ENCODE peak calls at places on chromosomes 11 and 22, in five cellular contexts. Z is AG10803, E is AG04449, F is fibroblast of mammary gland, Q is Caco-2. H is an unnamed sample.

GRCh38 chr22:32802291-32802826 is 854 bp downstream of the TIMP3 start:
- DNase-seq in F (peak), E (no peak), Z (no peak), Q (no peak), H (no peak)

GRCh38 chr11:77002776-77003175 is 31.4 kb upstream of the B3GNT6 start:
- DNase-seq in E (no peak), F (no peak), Z (no peak), Q (no peak), H (no peak)

GRCh38 chr11:99952816-99953215 is 734.3 kb upstream of the ARHGAP42 start:
- DNase-seq in E (no peak), Z (no peak), F (peak), Q (no peak), H (no peak)

GRCh38 chr22:37138879-37139561 is 10.7 kb downstream of the IL2RB start:
- DNase-seq in Z (no peak), Q (no peak), F (no peak), E (no peak), H (no peak)

GRCh38 chr22:24208012-24208749 is 26.9 kb downstream of the SUSD2 start:
- DNase-seq in F (peak), E (peak), Q (peak), Z (peak), H (peak)

GRCh38 chr11:80083561-80083960 is 642.7 kb upstream of the TENM4 start:
- DNase-seq in E (no peak), Q (no peak), F (no peak), Z (no peak), H (no peak)

GRCh38 chr11:66363805-66364535 is 7.6 kb downstream of the SLC29A2 start:
- DNase-seq in Z (no peak), E (no peak), F (peak), Q (peak), H (no peak)

GRCh38 chr22:35307892-35308291 is 8.2 kb downstream of the TOM1 start:
- DNase-seq in F (no peak), Q (no peak), Z (no peak), E (no peak), H (no peak)

GRCh38 chr11:11464555-11464954 is 111.5 kb upstream of the CSNK2A3 start:
- DNase-seq in Q (no peak), Z (no peak), E (no peak), F (peak), H (no peak)

GRCh38 chr11:131815631-131816030 is 445.2 kb downstream of the NTM start:
- DNase-seq in Q (no peak), F (no peak), E (no peak), Z (no peak), H (no peak)

GRCh38 chr11:75275581-75275980 is 35.0 kb downstream of the TPBGL start:
- DNase-seq in Q (no peak), E (no peak), Z (no peak), F (no peak), H (no peak)

GRCh38 chr11:121887564-121887963 is 228.5 kb downstream of the BLID start:
- DNase-seq in Q (no peak), Z (no peak), F (no peak), E (no peak), H (no peak)

GRCh38 chr11:121884601-121885000 is 231.4 kb downstream of the BLID start:
- DNase-seq in F (no peak), Z (no peak), E (no peak), Q (no peak), H (no peak)

GRCh38 chr11:121886005-121886739 is 229.8 kb downstream of the BLID start:
- DNase-seq in Q (no peak), Z (peak), F (peak), E (no peak), H (no peak)

GRCh38 chr11:121886956-121887355 is 229.1 kb downstream of the BLID start:
- DNase-seq in E (no peak), Q (no peak), F (no peak), Z (no peak), H (no peak)

DNA sequence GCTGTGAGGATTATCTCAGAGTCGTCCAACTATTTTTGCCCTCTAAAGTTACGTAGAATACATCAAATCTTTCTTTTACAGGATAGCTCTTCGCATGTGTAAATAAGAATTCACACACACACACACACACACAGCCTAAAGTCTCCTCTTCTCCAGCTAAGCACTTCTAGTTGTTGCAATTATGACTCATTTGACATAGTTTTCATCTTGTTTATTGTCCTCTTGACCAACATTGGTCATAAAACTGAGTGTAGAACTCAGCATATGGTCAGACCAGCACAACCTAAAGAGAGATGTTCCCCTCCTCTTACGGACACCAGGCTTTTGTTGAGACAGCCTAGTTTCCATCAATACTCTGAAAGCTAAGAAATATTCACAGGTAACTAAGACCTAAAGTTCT is 234.2 kb downstream of the BLID start:
- DNase-seq in Q (no peak), E (peak), F (peak), Z (peak), H (no peak)
- TF ChIP-seq CTCF in Q (no peak), E (no peak), F (no peak), Z (no peak), H (no peak)

GRCh38 chr11:44732564-44732963 is 5.8 kb downstream of the TSPAN18 start:
- DNase-seq in Q (no peak), E (no peak), F (no peak), Z (no peak), H (no peak)
- TF ChIP-seq CTCF in Q (no peak), E (no peak), F (no peak), Z (no peak), H (no peak)

DNA sequence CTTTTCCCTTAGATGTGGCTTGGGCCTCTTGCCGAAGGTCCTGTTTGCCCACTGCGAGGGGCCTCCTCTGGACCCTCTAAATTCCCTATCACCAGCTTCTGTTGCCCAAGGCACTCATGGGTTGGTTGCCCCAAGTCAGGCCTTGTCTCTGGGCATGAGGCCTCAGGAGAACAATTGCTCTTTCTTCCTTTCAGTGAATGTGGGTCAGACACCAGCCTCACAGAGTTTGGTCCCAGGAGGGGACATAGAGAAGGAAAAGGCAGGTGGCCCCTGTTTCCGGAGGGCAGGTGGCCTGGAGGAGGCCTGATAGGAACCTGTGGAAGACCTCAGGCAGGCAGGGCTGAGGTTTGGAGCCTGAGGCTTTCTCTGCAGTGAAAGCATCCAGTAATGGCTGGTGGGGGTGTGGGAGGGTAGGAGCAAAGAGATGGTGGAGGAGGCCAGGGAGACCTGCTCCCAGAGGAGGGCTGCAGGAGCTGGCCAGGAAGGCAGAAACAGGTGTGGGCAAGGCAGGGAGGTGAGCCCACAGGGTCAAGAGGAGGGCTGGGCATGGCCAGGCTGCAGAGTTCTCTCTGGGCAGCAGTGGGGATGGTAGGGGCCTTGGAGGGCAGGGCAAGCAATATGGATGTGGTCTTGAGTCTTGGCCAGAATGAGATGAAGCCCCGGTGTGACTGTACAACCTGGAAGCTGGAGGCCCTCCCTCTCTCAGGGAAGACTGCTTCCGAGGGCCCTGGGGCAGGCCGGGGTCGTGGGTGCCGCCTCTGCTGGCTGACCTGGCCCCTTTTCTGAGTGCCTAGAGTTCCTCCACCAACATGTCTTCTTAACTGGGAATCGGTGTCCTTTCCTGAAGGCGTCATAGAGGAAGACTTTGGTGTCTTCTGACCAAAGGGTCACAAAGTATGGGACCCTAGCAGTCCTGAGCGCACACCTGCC is 28.0 kb upstream of the LMO1 start:
- DNase-seq in E (no peak), Z (no peak), F (no peak), Q (no peak), H (no peak)
- TF ChIP-seq CTCF in E (no peak), Z (no peak), F (no peak), Q (no peak), H (no peak)

DNA sequence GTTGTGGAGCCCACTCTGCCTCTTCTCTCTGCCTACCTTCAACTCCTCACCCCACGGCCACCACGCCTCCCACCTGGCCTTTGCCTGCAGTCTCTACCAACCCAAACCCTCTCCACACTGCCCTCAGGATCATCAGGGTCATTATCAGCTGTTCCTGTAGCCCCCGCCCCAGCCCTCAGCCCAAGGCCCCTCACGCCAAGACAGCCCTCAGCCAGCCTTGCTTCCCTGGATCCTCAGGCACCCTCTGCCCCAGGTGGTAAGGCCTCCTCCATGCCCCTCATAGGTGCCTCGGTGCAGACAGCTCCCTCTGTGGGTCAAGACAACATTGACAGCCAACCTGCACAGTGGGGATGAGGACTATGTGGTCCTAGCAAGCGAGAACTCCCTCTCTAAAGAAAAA is 1.7 kb downstream of the SBF1 start:
- DNase-seq in F (no peak), E (no peak), Q (no peak), Z (no peak), H (no peak)
- TF ChIP-seq CTCF in F (peak), E (peak), Q (peak), Z (peak), H (peak)

DNA sequence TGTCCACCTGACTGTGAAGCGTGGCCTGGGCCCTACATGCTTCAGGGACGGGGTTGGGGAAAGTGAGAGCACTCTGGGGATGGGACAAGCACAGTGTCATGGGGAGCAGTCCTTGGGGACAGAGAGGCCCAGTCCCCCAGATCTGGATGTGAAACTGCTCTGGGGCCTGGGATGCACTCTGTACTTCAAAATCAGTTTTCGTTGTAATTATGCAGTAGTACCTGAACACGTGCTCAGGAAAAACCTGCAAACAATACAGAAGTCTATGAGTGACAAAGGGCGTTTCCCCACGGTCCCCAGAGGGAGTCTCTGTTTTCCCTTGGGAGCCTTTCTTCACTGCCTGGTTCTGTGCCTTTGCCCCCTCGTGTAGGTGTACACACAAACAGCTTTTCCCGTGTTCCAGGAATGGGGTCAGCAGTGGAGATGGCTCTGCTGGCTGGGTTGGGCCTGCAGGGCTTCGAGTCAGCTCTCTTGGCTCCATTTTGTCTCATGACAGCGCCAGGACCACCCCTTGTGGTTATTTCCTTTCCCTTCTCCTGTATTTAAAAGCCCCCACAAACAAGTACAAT is 5.2 kb upstream of the TNFRSF13C start:
- DNase-seq in Q (no peak), F (no peak), E (no peak), Z (no peak), H (no peak)
- TF ChIP-seq CTCF in Q (no peak), F (no peak), E (no peak), Z (no peak), H (no peak)

DNA sequence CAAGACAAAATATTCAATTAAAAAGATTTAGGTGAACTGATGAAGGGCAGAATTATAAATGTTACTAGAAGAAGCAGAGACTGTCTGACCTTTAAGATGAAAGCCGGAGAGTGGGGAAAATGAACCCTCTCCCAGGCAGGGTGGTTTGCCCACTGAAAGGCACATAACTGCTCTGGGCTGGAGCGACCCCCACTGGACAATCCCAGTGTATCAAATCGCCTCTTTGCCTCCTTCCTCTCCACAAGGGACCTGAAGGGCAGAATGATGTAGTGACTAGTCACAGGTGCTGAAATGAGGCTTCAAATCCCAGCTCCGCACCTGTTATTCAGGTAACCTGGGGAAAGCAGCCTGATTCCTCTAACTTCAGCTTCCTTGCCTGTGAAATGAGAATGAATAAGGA is 69.0 kb downstream of the EFCAB6 start:
- DNase-seq in Z (no peak), Q (no peak), E (no peak), F (no peak), H (no peak)
- TF ChIP-seq CTCF in Z (no peak), Q (no peak), E (no peak), F (no peak), H (peak)

DNA sequence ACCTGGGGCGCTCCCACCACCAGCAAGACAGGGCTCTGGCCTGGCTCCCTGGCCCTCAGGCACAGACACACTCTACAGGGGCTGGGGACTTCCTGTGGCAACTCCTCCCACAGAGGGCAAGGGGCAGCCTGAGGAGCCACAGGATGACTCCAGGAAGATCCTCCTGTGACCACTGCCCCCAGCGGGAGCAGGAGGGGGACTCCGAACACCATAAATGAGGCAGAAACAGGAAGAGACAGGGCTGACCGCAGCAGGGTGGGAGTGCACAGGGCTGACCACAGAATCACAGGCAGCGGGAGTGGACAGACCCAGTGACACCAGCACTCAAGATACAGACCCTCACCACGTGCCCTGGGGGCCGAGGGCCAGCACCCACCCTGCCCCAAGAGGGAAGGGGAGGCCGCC is 10.8 kb downstream of the ARAP1 start:
- DNase-seq in Q (peak), Z (no peak), E (no peak), F (no peak), H (no peak)
- TF ChIP-seq CTCF in Q (peak), Z (no peak), E (no peak), F (no peak), H (no peak)